ENCODE peak calls at places on chromosomes 1 and 21, in four cellular contexts. One of them, this sample, is unnamed.

GRCh38 chr21:17527240-17527639 is 14.4 kb downstream of the CXADR start:
- DNase-seq in fibroblast of lung: peak; percentile 89
- DNase-seq in osteoblast: peak; percentile 35
- DNase-seq in aorta: no peak
- DNase-seq in this sample: no peak

GRCh38 chr1:185080425-185080824 is 35.1 kb downstream of the RNF2 start:
- DNase-seq in aorta: no peak
- DNase-seq in fibroblast of lung: no peak
- DNase-seq in osteoblast: no peak
- DNase-seq in this sample: no peak

GRCh38 chr21:41568606-41569385 is 60.8 kb upstream of the TMPRSS2 start:
- DNase-seq in fibroblast of lung: no peak
- DNase-seq in aorta: no peak
- DNase-seq in osteoblast: no peak
- DNase-seq in this sample: no peak

GRCh38 chr1:231738554-231738953 is 112.0 kb downstream of the DISC1 start:
- DNase-seq in aorta: no peak
- DNase-seq in osteoblast: no peak
- DNase-seq in fibroblast of lung: no peak
- DNase-seq in this sample: no peak

GRCh38 chr1:63116016-63116415 is 206.4 kb upstream of the FOXD3 start:
- DNase-seq in aorta: no peak
- DNase-seq in osteoblast: no peak
- DNase-seq in fibroblast of lung: no peak
- DNase-seq in this sample: no peak

GRCh38 chr1:172823534-172823933 is 164.6 kb downstream of the FASLG start:
- DNase-seq in osteoblast: peak; percentile 73
- DNase-seq in aorta: no peak
- DNase-seq in fibroblast of lung: peak; percentile 58
- DNase-seq in this sample: no peak

GRCh38 chr21:15826147-15826780 is 96.5 kb downstream of the USP25 start:
- DNase-seq in osteoblast: no peak
- DNase-seq in fibroblast of lung: peak; percentile 36
- DNase-seq in aorta: no peak
- DNase-seq in this sample: no peak

GRCh38 chr1:208757846-208758245 is 513.7 kb upstream of the PLXNA2 start:
- DNase-seq in aorta: no peak
- DNase-seq in fibroblast of lung: no peak
- DNase-seq in osteoblast: no peak
- DNase-seq in this sample: no peak

GRCh38 chr1:1197551-1198422 is 8.6 kb downstream of the TNFRSF18 start:
- DNase-seq in fibroblast of lung: no peak
- DNase-seq in aorta: peak; percentile 43
- DNase-seq in osteoblast: peak; percentile 84
- DNase-seq in this sample: no peak

GRCh38 chr1:27772071-27772470 is 948 bp upstream of the STX12 start:
- DNase-seq in aorta: no peak
- DNase-seq in osteoblast: no peak
- DNase-seq in fibroblast of lung: peak; percentile 42
- DNase-seq in this sample: no peak

GRCh38 chr1:246534114-246534513 is 27.0 kb upstream of the SMYD3 start:
- DNase-seq in aorta: no peak
- DNase-seq in fibroblast of lung: no peak
- DNase-seq in osteoblast: no peak
- DNase-seq in this sample: no peak

GRCh38 chr1:31422505-31423319 is 9.7 kb downstream of the SERINC2 start:
- DNase-seq in aorta: peak; percentile 72
- DNase-seq in osteoblast: peak; percentile 95
- DNase-seq in fibroblast of lung: peak; percentile 74
- DNase-seq in this sample: peak; percentile 52

DNA sequence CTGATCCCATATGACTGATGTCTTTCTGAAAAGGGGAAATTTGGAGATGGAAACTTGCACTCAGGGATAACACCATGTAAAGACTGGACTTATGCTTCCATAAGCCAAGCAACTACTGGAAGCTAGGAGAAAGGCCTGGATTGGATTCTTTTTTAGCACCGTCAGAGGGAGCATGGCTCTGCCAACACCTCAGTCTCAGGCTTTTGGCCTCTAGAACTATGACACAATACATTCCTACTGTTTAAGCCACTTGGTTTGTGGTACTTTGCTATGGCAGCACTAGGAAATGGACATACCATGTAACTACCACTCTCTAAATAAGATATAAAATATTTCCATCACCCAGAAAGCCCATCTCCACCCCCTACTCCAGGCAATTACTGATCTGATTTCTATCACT is 139.7 kb downstream of the CYYR1 start:
- DNase-seq in osteoblast: no peak
- DNase-seq in aorta: no peak
- DNase-seq in fibroblast of lung: peak; percentile 32
- DNase-seq in this sample: no peak
- H3K27me3 ChIP-seq in osteoblast: no peaks in the 10 kb centered on the region
- H3K27me3 ChIP-seq in aorta: no peaks in the 10 kb centered on the region
- H3K27me3 ChIP-seq in fibroblast of lung: no peaks in the 10 kb centered on the region
- H3K27me3 ChIP-seq in this sample: no peaks in the 10 kb centered on the region

GRCh38 chr1:10830961-10831669 is 34.7 kb upstream of the CASZ1 start:
- DNase-seq in fibroblast of lung: peak; percentile 15
- DNase-seq in osteoblast: peak; percentile 88
- DNase-seq in aorta: no peak
- DNase-seq in this sample: no peak
- H3K27me3 ChIP-seq in fibroblast of lung: peaks cover 5% of the 10 kb centered on the region
- H3K27me3 ChIP-seq in osteoblast: peaks cover 53% of the 10 kb centered on the region
- H3K27me3 ChIP-seq in aorta: no peaks in the 10 kb centered on the region
- H3K27me3 ChIP-seq in this sample: no peaks in the 10 kb centered on the region

GRCh38 chr1:5649166-5649551 is 343.1 kb downstream of the NPHP4 start:
- DNase-seq in aorta: no peak
- DNase-seq in fibroblast of lung: no peak
- DNase-seq in osteoblast: no peak
- DNase-seq in this sample: no peak
- H3K27me3 ChIP-seq in aorta: no peaks in the 10 kb centered on the region
- H3K27me3 ChIP-seq in fibroblast of lung: no peaks in the 10 kb centered on the region
- H3K27me3 ChIP-seq in osteoblast: no peaks in the 10 kb centered on the region
- H3K27me3 ChIP-seq in this sample: no peaks in the 10 kb centered on the region

DNA sequence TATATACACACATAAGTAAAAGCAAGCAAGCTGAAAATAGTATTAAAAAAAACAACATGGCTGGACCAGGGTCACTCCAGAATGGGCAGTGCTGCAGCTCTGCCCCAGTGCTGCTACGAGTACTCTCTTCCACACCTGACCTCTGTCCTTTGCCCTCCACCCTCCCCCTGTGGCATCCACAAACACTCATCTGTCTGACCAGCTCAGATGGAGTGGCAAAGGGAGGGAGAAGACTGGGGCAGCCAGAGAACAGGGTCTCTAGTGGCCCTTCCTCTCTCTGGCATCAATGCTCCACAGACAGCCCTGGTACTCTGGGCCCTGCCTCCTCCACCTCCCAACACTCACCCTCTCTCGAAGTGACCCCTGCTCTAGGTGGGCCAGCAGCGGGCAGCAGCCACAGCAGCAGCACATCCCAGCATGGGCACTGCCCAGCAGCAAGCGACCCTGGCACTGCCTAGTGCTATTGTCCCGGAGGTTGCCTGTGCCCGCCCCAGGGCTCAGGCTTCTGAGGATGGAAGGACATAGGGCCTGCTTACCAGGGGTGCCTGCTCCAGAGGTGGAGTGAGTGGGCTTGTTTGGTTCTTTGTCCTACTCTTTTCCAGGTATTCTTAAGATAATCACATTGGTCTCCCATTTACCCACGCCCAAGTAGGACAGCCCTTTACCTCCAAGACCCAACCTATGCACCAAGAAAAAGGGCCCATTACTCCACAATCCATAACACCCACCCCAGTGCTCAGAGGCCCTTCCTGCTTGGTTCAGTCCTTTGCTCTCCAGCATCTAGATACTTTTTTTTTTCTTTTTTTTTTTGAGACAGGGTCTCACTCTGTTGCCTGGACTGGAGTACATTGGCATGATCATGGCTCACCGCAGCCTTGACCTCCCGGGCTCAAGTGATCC is 6.2 kb downstream of the ARHGEF2 start:
- DNase-seq in osteoblast: no peak
- DNase-seq in aorta: no peak
- DNase-seq in fibroblast of lung: no peak
- DNase-seq in this sample: no peak
- H3K27me3 ChIP-seq in osteoblast: no peaks in the 10 kb centered on the region
- H3K27me3 ChIP-seq in aorta: no peaks in the 10 kb centered on the region
- H3K27me3 ChIP-seq in fibroblast of lung: no peaks in the 10 kb centered on the region
- H3K27me3 ChIP-seq in this sample: no peaks in the 10 kb centered on the region

GRCh38 chr21:42617476-42617875 is 35.9 kb upstream of the PDE9A start:
- DNase-seq in fibroblast of lung: no peak
- DNase-seq in aorta: no peak
- DNase-seq in osteoblast: no peak
- DNase-seq in this sample: peak; percentile 9
- H3K27me3 ChIP-seq in fibroblast of lung: peaks cover 8% of the 10 kb centered on the region
- H3K27me3 ChIP-seq in aorta: no peaks in the 10 kb centered on the region
- H3K27me3 ChIP-seq in osteoblast: peaks cover 30% of the 10 kb centered on the region
- H3K27me3 ChIP-seq in this sample: no peaks in the 10 kb centered on the region

GRCh38 chr1:3027611-3028371 is 6.5 kb downstream of the ACTRT2 start:
- DNase-seq in aorta: no peak
- DNase-seq in fibroblast of lung: no peak
- DNase-seq in osteoblast: peak; percentile 71
- DNase-seq in this sample: no peak

GRCh38 chr1:3028531-3029282 is 7.4 kb downstream of the ACTRT2 start:
- DNase-seq in fibroblast of lung: no peak
- DNase-seq in osteoblast: peak; percentile 56
- DNase-seq in aorta: no peak
- DNase-seq in this sample: no peak

GRCh38 chr1:3029991-3030662 is 8.9 kb downstream of the ACTRT2 start:
- DNase-seq in osteoblast: peak; percentile 38
- DNase-seq in fibroblast of lung: no peak
- DNase-seq in aorta: no peak
- DNase-seq in this sample: no peak

GRCh38 chr1:3030663-3031381 is 9.6 kb downstream of the ACTRT2 start:
- DNase-seq in fibroblast of lung: no peak
- DNase-seq in osteoblast: peak; percentile 65
- DNase-seq in aorta: no peak
- DNase-seq in this sample: no peak

GRCh38 chr1:3029481-3029961 is 8.3 kb downstream of the ACTRT2 start:
- DNase-seq in aorta: no peak
- DNase-seq in fibroblast of lung: no peak
- DNase-seq in osteoblast: peak; percentile 58
- DNase-seq in this sample: no peak
- H3K27me3 ChIP-seq in aorta: no peaks in the 10 kb centered on the region
- H3K27me3 ChIP-seq in fibroblast of lung: no peaks in the 10 kb centered on the region
- H3K27me3 ChIP-seq in osteoblast: no peaks in the 10 kb centered on the region
- H3K27me3 ChIP-seq in this sample: no peaks in the 10 kb centered on the region

DNA sequence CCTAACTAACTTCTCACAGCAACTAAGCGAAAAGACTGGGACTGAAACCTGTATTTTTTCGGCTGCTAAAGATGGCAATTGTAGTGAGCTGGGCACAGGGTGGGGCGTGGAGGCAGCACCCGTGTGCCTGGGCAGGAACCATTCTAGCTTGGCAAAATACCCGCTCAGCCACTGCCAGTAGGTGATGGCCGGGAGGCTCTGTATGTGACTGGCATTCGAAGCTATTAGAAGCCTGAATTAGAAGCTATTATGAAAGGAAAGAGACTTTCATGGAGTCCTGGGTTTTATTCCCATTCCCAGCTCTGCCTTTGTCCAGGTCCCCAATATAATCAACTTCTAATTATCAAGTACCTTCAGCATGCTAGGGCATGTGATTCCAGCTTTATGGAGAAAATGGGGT is 125.7 kb downstream of the KCNN3 start:
- DNase-seq in fibroblast of lung: no peak
- DNase-seq in aorta: no peak
- DNase-seq in osteoblast: no peak
- DNase-seq in this sample: no peak
- H3K27me3 ChIP-seq in fibroblast of lung: peaks cover 28% of the 10 kb centered on the region
- H3K27me3 ChIP-seq in aorta: no peaks in the 10 kb centered on the region
- H3K27me3 ChIP-seq in osteoblast: peaks cover 66% of the 10 kb centered on the region
- H3K27me3 ChIP-seq in this sample: no peaks in the 10 kb centered on the region

GRCh38 chr1:32881871-32882850 is 4.1 kb upstream of the HPCA start:
- DNase-seq in osteoblast: peak; percentile 77
- DNase-seq in fibroblast of lung: no peak
- DNase-seq in aorta: no peak
- DNase-seq in this sample: no peak
- H3K27me3 ChIP-seq in osteoblast: peaks cover 35% of the 10 kb centered on the region
- H3K27me3 ChIP-seq in fibroblast of lung: peaks cover 24% of the 10 kb centered on the region
- H3K27me3 ChIP-seq in aorta: no peaks in the 10 kb centered on the region
- H3K27me3 ChIP-seq in this sample: peaks cover 17% of the 10 kb centered on the region